ENCODE peak calls at places on chromosomes 4 and X, in six cellular contexts. One of them, this sample, is unnamed.
A peak's percentile ranks its signal among the peaks of the same experiment; 100 is the strongest.

GRCh38 chrX:30504309-30504708 is 73.3 kb downstream of the TASL start:
- DNase-seq in NB4: peak; percentile 40
- DNase-seq in stimulated activated CD4-positive, alpha-beta T cell treated with anti-CD3 and anti-CD28 coated beads, TNF-alpha, amount 100 ng/mL, for 48 hours: no peak
- DNase-seq in fibroblast of lung: peak; percentile 56
- DNase-seq in AG09309: no peak
- DNase-seq in stimulated activated effector memory CD8-positive, alpha-beta T cell treated with anti-CD3 and anti-CD28 coated beads, Interleukin-12 subunit alpha, Interleukin-12 subunit beta, amount 100 ng/mL, for 72 hours: no peak
- DNase-seq in this sample: peak; percentile 48

GRCh38 chr4:98568896-98569663 is 89.3 kb downstream of the TSPAN5 start:
- DNase-seq in NB4: no peak
- DNase-seq in stimulated activated CD4-positive, alpha-beta T cell treated with anti-CD3 and anti-CD28 coated beads, TNF-alpha, amount 100 ng/mL, for 48 hours: no peak
- DNase-seq in fibroblast of lung: no peak
- DNase-seq in AG09309: no peak
- DNase-seq in stimulated activated effector memory CD8-positive, alpha-beta T cell treated with anti-CD3 and anti-CD28 coated beads, Interleukin-12 subunit alpha, Interleukin-12 subunit beta, amount 100 ng/mL, for 72 hours: no peak
- DNase-seq in this sample: no peak

GRCh38 chr4:76053730-76054129 is 17.9 kb upstream of the CXCL11 start:
- DNase-seq in NB4: peak; percentile 74
- DNase-seq in stimulated activated CD4-positive, alpha-beta T cell treated with anti-CD3 and anti-CD28 coated beads, TNF-alpha, amount 100 ng/mL, for 48 hours: no peak
- DNase-seq in fibroblast of lung: peak; percentile 16
- DNase-seq in AG09309: no peak
- DNase-seq in stimulated activated effector memory CD8-positive, alpha-beta T cell treated with anti-CD3 and anti-CD28 coated beads, Interleukin-12 subunit alpha, Interleukin-12 subunit beta, amount 100 ng/mL, for 72 hours: no peak
- DNase-seq in this sample: no peak

GRCh38 chrX:56795309-56795868 is 66.3 kb downstream of the NBDY start:
- DNase-seq in NB4: no peak
- DNase-seq in stimulated activated CD4-positive, alpha-beta T cell treated with anti-CD3 and anti-CD28 coated beads, TNF-alpha, amount 100 ng/mL, for 48 hours: no peak
- DNase-seq in fibroblast of lung: no peak
- DNase-seq in AG09309: no peak
- DNase-seq in stimulated activated effector memory CD8-positive, alpha-beta T cell treated with anti-CD3 and anti-CD28 coated beads, Interleukin-12 subunit alpha, Interleukin-12 subunit beta, amount 100 ng/mL, for 72 hours: no peak
- DNase-seq in this sample: no peak

GRCh38 chr4:158193171-158193749 is 17.0 kb upstream of the TMEM144 start:
- DNase-seq in NB4: peak; percentile 25
- DNase-seq in stimulated activated CD4-positive, alpha-beta T cell treated with anti-CD3 and anti-CD28 coated beads, TNF-alpha, amount 100 ng/mL, for 48 hours: no peak
- DNase-seq in fibroblast of lung: peak; percentile 45
- DNase-seq in AG09309: no peak
- DNase-seq in stimulated activated effector memory CD8-positive, alpha-beta T cell treated with anti-CD3 and anti-CD28 coated beads, Interleukin-12 subunit alpha, Interleukin-12 subunit beta, amount 100 ng/mL, for 72 hours: no peak
- DNase-seq in this sample: peak; percentile 73

GRCh38 chr4:176404591-176404990 is 84.8 kb downstream of the SPCS3 start:
- DNase-seq in NB4: no peak
- DNase-seq in stimulated activated CD4-positive, alpha-beta T cell treated with anti-CD3 and anti-CD28 coated beads, TNF-alpha, amount 100 ng/mL, for 48 hours: no peak
- DNase-seq in fibroblast of lung: peak; percentile 57
- DNase-seq in AG09309: peak; percentile 27
- DNase-seq in stimulated activated effector memory CD8-positive, alpha-beta T cell treated with anti-CD3 and anti-CD28 coated beads, Interleukin-12 subunit alpha, Interleukin-12 subunit beta, amount 100 ng/mL, for 72 hours: no peak
- DNase-seq in this sample: no peak

GRCh38 chr4:98746530-98746929 is 88.1 kb upstream of the TSPAN5 start:
- DNase-seq in NB4: no peak
- DNase-seq in stimulated activated CD4-positive, alpha-beta T cell treated with anti-CD3 and anti-CD28 coated beads, TNF-alpha, amount 100 ng/mL, for 48 hours: no peak
- DNase-seq in fibroblast of lung: peak; percentile 25
- DNase-seq in AG09309: no peak
- DNase-seq in stimulated activated effector memory CD8-positive, alpha-beta T cell treated with anti-CD3 and anti-CD28 coated beads, Interleukin-12 subunit alpha, Interleukin-12 subunit beta, amount 100 ng/mL, for 72 hours: no peak
- DNase-seq in this sample: no peak

GRCh38 chr4:877502-877901 is 51.6 kb upstream of the CPLX1 start:
- DNase-seq in NB4: no peak
- DNase-seq in stimulated activated CD4-positive, alpha-beta T cell treated with anti-CD3 and anti-CD28 coated beads, TNF-alpha, amount 100 ng/mL, for 48 hours: no peak
- DNase-seq in fibroblast of lung: no peak
- DNase-seq in AG09309: no peak
- DNase-seq in stimulated activated effector memory CD8-positive, alpha-beta T cell treated with anti-CD3 and anti-CD28 coated beads, Interleukin-12 subunit alpha, Interleukin-12 subunit beta, amount 100 ng/mL, for 72 hours: no peak
- DNase-seq in this sample: no peak

GRCh38 chr4:165974647-165975335 is 101.8 kb downstream of the TLL1 start:
- DNase-seq in NB4: no peak
- DNase-seq in stimulated activated CD4-positive, alpha-beta T cell treated with anti-CD3 and anti-CD28 coated beads, TNF-alpha, amount 100 ng/mL, for 48 hours: no peak
- DNase-seq in fibroblast of lung: peak; percentile 10
- DNase-seq in AG09309: no peak
- DNase-seq in stimulated activated effector memory CD8-positive, alpha-beta T cell treated with anti-CD3 and anti-CD28 coated beads, Interleukin-12 subunit alpha, Interleukin-12 subunit beta, amount 100 ng/mL, for 72 hours: no peak
- DNase-seq in this sample: no peak

GRCh38 chr4:154329268-154329858 is 162.2 kb downstream of the DCHS2 start:
- DNase-seq in NB4: peak; percentile 35
- DNase-seq in stimulated activated CD4-positive, alpha-beta T cell treated with anti-CD3 and anti-CD28 coated beads, TNF-alpha, amount 100 ng/mL, for 48 hours: no peak
- DNase-seq in fibroblast of lung: peak; percentile 49
- DNase-seq in AG09309: no peak
- DNase-seq in stimulated activated effector memory CD8-positive, alpha-beta T cell treated with anti-CD3 and anti-CD28 coated beads, Interleukin-12 subunit alpha, Interleukin-12 subunit beta, amount 100 ng/mL, for 72 hours: no peak
- DNase-seq in this sample: peak; percentile 56

This sample was measured in NAMALWA.